ENCODE peak calls at places on chromosomes 13 and 19, in four cellular contexts. Q, A, I and V are unnamed samples.

GRCh38 chr13:39600766-39601165 is 2.2 kb downstream of the LHFPL6 start:
- DNase-seq in Q (peak), A (no peak), I (peak), V (no peak)

GRCh38 chr13:44219808-44220544 is 153.6 kb upstream of the SERP2 start:
- DNase-seq in I (no peak), Q (no peak), A (no peak), V (no peak)

GRCh38 chr13:98334620-98335205 is 157.6 kb upstream of the RNF113B start:
- DNase-seq in I (no peak), Q (no peak), A (no peak), V (no peak)

GRCh38 chr19:35313614-35314013 is 15.4 kb upstream of the CD22 start:
- DNase-seq in A (no peak), I (no peak), Q (peak), V (no peak)

GRCh38 chr13:111919826-111920225 is 147.1 kb upstream of the SOX1 start:
- DNase-seq in A (no peak), Q (no peak), I (no peak), V (no peak)

GRCh38 chr19:5006201-5006600 is 37.3 kb downstream of the KDM4B start:
- DNase-seq in I (no peak), A (no peak), Q (no peak), V (no peak)

GRCh38 chr13:96179309-96179708 is 89.4 kb downstream of the HS6ST3 start:
- DNase-seq in I (no peak), Q (no peak), A (no peak), V (no peak)

GRCh38 chr19:45406165-45406956 is at the start of gene POLR1G:
- DNase-seq in Q (peak), A (peak), I (peak), V (no peak)

GRCh38 chr19:1282588-1283206 is 3.0 kb upstream of the EFNA2 start:
- DNase-seq in Q (no peak), I (no peak), A (no peak), V (no peak)

GRCh38 chr13:31159306-31159705 is 2.4 kb downstream of the HSPH1 start:
- DNase-seq in Q (no peak), I (no peak), A (no peak), V (no peak)

GRCh38 chr19:18194554-18195238 is 1.7 kb downstream of the MPV17L2 start:
- DNase-seq in Q (no peak), A (no peak), I (peak), V (no peak)

GRCh38 chr13:36282818-36283432 is 14.7 kb downstream of the CCDC169 start:
- DNase-seq in A (peak), Q (no peak), I (peak), V (no peak)

GRCh38 chr19:33703821-33704220 is 82.1 kb downstream of the CHST8 start:
- DNase-seq in Q (no peak), I (no peak), A (no peak), V (peak)

GRCh38 chr13:45403081-45403480 is 15.1 kb downstream of the SLC25A30 start:
- DNase-seq in I (no peak), A (no peak), Q (no peak), V (no peak)

GRCh38 chr19:34155686-34156085 is 16.6 kb upstream of the LSM14A start:
- DNase-seq in A (no peak), I (no peak), Q (no peak), V (no peak)

GRCh38 chr19:16893686-16893990 is 4.8 kb downstream of the F2RL3 start:
- DNase-seq in Q (no peak), A (no peak), I (no peak), V (no peak)

GRCh38 chr13:110305949-110306339 is 1.0 kb downstream of the COL4A1 start:
- DNase-seq in A (no peak), Q (no peak), I (no peak), V (no peak)

GRCh38 chr13:73146705-73147104 is 87.9 kb downstream of the KLF5 start:
- DNase-seq in Q (no peak), A (no peak), I (no peak), V (no peak)

GRCh38 chr19:35757231-35757748 is 461 bp upstream of the HSPB6 start:
- DNase-seq in I (peak), Q (peak), A (no peak), V (no peak)

GRCh38 chr13:113650731-113651148 is 7.3 kb downstream of the ATP4B start:
- DNase-seq in I (no peak), Q (no peak), A (no peak), V (no peak)

GRCh38 chr13:113669231-113669870 is 2.3 kb downstream of the GRK1 start:
- DNase-seq in I (no peak), Q (no peak), A (no peak), V (no peak)

GRCh38 chr19:53809518-53810186 is 14.5 kb downstream of the NLRP12 start:
- DNase-seq in Q (no peak), I (peak), A (no peak), V (no peak)

GRCh38 chr19:4354897-4355296 is 11.5 kb downstream of the MPND start:
- DNase-seq in Q (no peak), A (no peak), I (no peak), V (no peak)

GRCh38 chr19:37933965-37934364 is 27.0 kb downstream of the SIPA1L3 start:
- DNase-seq in I (no peak), Q (peak), A (no peak), V (no peak)

GRCh38 chr13:28479005-28479404 is 15.9 kb downstream of the FLT1 start:
- DNase-seq in A (no peak), I (no peak), Q (no peak), V (no peak)

GRCh38 chr13:101520672-101521071 is 68.2 kb downstream of the ITGBL1 start:
- DNase-seq in A (no peak), Q (no peak), I (peak), V (no peak)

DNA sequence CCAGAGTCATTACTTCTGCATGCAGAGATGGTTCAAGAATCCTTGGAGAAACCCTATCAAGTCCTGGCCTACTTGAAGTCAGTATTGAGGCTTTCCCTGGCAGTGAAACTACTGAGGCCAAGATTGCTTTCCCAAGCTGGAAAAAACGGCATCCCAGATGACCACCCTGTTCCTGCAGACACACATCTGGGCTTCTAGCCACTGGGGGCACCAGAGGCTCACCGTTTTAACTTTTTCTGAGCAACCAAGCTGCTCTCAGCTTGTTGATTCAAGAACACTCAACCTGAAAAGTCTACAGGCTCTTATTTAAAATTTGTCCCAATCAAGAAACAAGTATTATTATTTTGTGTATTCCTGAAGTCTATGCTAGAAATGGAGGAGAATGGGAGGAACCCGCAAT is 66.6 kb downstream of the SPRYD7 start:
- DNase-seq in Q (no peak), A (no peak), I (peak), V (no peak)
- TF ChIP-seq CTCF in Q (no peak), A (peak), I (peak), V (peak)

DNA sequence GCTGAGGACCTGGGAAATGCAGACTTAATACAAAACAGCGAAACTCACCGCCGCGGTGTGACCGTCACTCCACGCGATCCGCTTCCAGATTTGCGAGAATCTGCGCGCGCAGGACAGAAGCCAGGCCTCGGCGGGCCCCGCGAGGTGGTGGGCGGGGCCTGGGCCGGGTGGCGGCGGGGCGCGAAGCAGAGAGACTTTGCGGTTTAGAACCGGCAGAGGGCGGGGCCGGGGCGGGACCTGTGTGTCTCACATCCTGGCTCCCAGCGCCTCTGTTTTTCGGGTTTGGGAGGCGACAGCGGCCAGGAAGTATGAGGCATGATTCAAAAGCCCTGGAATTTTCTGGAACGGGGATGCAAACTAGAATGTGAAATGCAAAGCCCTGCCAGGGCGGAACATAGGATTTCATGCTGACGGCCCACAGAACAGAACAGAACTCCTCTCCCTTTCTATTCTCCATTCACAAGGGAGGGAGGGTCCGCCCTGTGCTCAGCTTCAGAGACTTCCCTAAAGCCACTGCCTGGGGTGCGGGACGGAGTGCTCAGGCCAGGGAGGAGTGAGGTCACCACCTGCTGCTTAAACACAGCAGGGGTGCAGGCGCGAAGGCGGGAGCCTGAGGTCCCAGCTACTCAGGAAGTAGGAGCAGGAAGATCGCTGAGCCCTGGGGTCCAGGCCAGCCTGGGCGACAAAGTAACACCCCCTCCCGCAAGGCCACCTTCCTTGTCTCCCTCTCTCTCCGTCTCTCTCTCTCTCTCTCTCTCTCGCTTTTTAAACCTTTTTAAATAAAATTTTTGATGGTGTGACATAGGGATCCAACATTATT is 44.2 kb downstream of the ZNF611 start:
- DNase-seq in A (peak), I (peak), Q (peak), V (peak)
- TF ChIP-seq CTCF in A (no peak), I (peak), Q (peak), V (peak)

GRCh38 chr19:43623889-43624670 is 4.7 kb upstream of the ZNF428 start:
- DNase-seq in I (peak), Q (no peak), A (peak), V (no peak)

GRCh38 chr19:43620061-43621001 is 902 bp upstream of the ZNF428 start:
- DNase-seq in I (no peak), Q (no peak), A (no peak), V (no peak)

GRCh38 chr19:43622070-43622469 is 2.6 kb upstream of the ZNF428 start:
- DNase-seq in A (no peak), Q (no peak), I (no peak), V (no peak)

GRCh38 chr19:43624933-43625332 is 5.5 kb upstream of the ZNF428 start:
- DNase-seq in Q (peak), I (peak), A (peak), V (no peak)

GRCh38 chr19:43622956-43623355 is 3.5 kb upstream of the ZNF428 start:
- DNase-seq in A (no peak), I (no peak), Q (no peak), V (no peak)
- TF ChIP-seq CTCF in A (no peak), I (no peak), Q (no peak), V (no peak)

DNA sequence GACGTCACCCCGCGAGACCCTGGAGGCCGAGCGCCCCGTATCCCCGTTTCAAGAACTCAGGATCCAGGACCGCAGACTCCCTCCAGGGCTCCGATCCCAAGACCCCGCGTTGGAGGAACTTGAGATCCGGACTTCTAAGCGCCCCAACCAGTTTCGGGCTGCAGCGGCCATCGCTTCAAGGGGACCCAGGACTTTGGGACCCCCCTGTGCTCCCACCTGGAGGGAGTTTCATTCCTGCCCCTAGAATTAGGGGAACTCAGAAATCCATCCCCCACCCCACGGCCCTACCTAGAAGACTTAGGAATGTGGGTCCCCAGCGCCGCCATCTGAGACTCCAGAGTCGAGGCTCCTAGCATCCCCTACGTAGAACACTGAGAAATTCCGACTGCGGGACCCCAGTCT is 399 bp downstream of the PLEKHG2 start:
- DNase-seq in I (no peak), A (no peak), Q (no peak), V (no peak)
- TF ChIP-seq CTCF in I (no peak), A (no peak), Q (peak), V (peak)

GRCh38 chr13:52395704-52396103 is 10.3 kb downstream of the THSD1 start:
- DNase-seq in Q (no peak), I (no peak), A (no peak), V (no peak)
- TF ChIP-seq CTCF in Q (no peak), I (no peak), A (no peak), V (no peak)

GRCh38 chr13:38415233-38415632 is 65.6 kb downstream of the UFM1 start:
- DNase-seq in I (no peak), A (no peak), Q (no peak), V (no peak)

GRCh38 chr13:38417241-38417640 is 67.6 kb downstream of the UFM1 start:
- DNase-seq in I (no peak), Q (no peak), A (no peak), V (no peak)

GRCh38 chr13:38418286-38418685 is 68.6 kb downstream of the UFM1 start:
- DNase-seq in Q (no peak), I (no peak), A (no peak), V (no peak)

GRCh38 chr13:38419312-38419873 is 69.7 kb downstream of the UFM1 start:
- DNase-seq in Q (no peak), A (no peak), I (no peak), V (no peak)

GRCh38 chr13:38417727-38418126 is 68.1 kb downstream of the UFM1 start:
- DNase-seq in Q (no peak), A (no peak), I (peak), V (no peak)
- TF ChIP-seq CTCF in Q (peak), A (peak), I (peak), V (peak)